ENCODE peak calls at places on chromosome 15, in four cellular contexts. V is AG10803, T is fibroblast of lung, Q is GM12865. Z is an unnamed sample.

GRCh38 chr15:95284933-95285401 is 1045.5 kb upstream of the NR2F2 start:
- DNase-seq in Q (peak), V (peak), T (peak), Z (no peak)

GRCh38 chr15:67126551-67127333 is 61.3 kb downstream of the SMAD3 start:
- DNase-seq in Q (no peak), V (no peak), T (peak), Z (no peak)

GRCh38 chr15:81334768-81335447 is 11.0 kb upstream of the STARD5 start:
- DNase-seq in Q (no peak), V (no peak), T (peak), Z (no peak)

GRCh38 chr15:57606048-57606447 is 14.3 kb downstream of the MYZAP start:
- DNase-seq in Q (no peak), V (no peak), T (no peak), Z (no peak)

GRCh38 chr15:91692596-91692995 is 160.9 kb upstream of the SLCO3A1 start:
- DNase-seq in V (no peak), Q (no peak), T (no peak), Z (no peak)

GRCh38 chr15:69014454-69014853 is at the start of gene NOX5:
- DNase-seq in T (no peak), Q (no peak), V (peak), Z (no peak)

GRCh38 chr15:39942101-39942752 is 8.3 kb downstream of the EIF2AK4 start:
- DNase-seq in T (peak), Q (no peak), V (peak), Z (no peak)

GRCh38 chr15:61309236-61310016 is 80.3 kb upstream of the RORA start:
- DNase-seq in V (no peak), Q (no peak), T (no peak), Z (no peak)

GRCh38 chr15:56608140-56608778 is 125.0 kb downstream of the ZNF280D start:
- DNase-seq in T (peak), V (peak), Q (peak), Z (no peak)

GRCh38 chr15:31457631-31458526 is 131.2 kb downstream of the KLF13 start:
- DNase-seq in T (peak), Q (no peak), V (peak), Z (no peak)

GRCh38 chr15:37014137-37014536 is 86.2 kb downstream of the MEIS2 start:
- DNase-seq in V (peak), Q (no peak), T (peak), Z (no peak)

GRCh38 chr15:90067953-90068613 is 34.2 kb downstream of the IDH2 start:
- DNase-seq in Q (no peak), T (no peak), V (no peak), Z (no peak)

GRCh38 chr15:72856549-72857040 is 73.0 kb upstream of the ADPGK start:
- DNase-seq in V (no peak), Q (no peak), T (no peak), Z (no peak)

GRCh38 chr15:66720206-66721010 is 18.4 kb downstream of the SMAD6 start:
- DNase-seq in Q (no peak), V (peak), T (peak), Z (no peak)

GRCh38 chr15:49301562-49301961 is 121.5 kb upstream of the FGF7 start:
- DNase-seq in T (peak), V (peak), Q (no peak), Z (no peak)

GRCh38 chr15:85543741-85544155 is 163.3 kb downstream of the AKAP13 start:
- DNase-seq in Q (no peak), T (no peak), V (no peak), Z (peak)

GRCh38 chr15:70083423-70083822 is 14.3 kb downstream of the TLE3 start:
- DNase-seq in V (no peak), T (no peak), Q (no peak), Z (no peak)

GRCh38 chr15:86653344-86654192 is 573.9 kb downstream of the AGBL1 start:
- DNase-seq in Q (no peak), T (no peak), V (no peak), Z (no peak)

GRCh38 chr15:50044904-50045303 is 74.1 kb downstream of the ATP8B4 start:
- DNase-seq in Q (no peak), V (no peak), T (no peak), Z (no peak)

GRCh38 chr15:32030795-32031194 is 480 bp downstream of the CHRNA7 start:
- DNase-seq in T (no peak), Q (no peak), V (no peak), Z (no peak)

GRCh38 chr15:25787381-25787780 is 75.7 kb downstream of the ATP10A start:
- DNase-seq in V (peak), T (no peak), Q (no peak), Z (no peak)

GRCh38 chr15:88571153-88572029 is 24.9 kb upstream of the DET1 start:
- DNase-seq in T (no peak), Q (no peak), V (no peak), Z (no peak)

GRCh38 chr15:63420333-63420741 is 38.7 kb upstream of the CA12 start:
- DNase-seq in V (no peak), Q (peak), T (no peak), Z (no peak)
- TF ChIP-seq CTCF in V (no peak), Q (peak), T (no peak), Z (no peak)

GRCh38 chr15:38130739-38131498 is 121.7 kb upstream of the SPRED1 start:
- DNase-seq in Q (peak), V (peak), T (peak), Z (no peak)
- H3K4me3 ChIP-seq in Q (no peak), V (peak), T (peak), Z (no peak)

GRCh38 chr15:78618490-78618934 is 2.3 kb downstream of the CHRNA3 start:
- DNase-seq in T (peak), V (peak), Q (peak), Z (peak)

GRCh38 chr15:78621810-78622402 is 1.1 kb upstream of the CHRNA3 start:
- DNase-seq in Q (no peak), T (no peak), V (no peak), Z (no peak)

GRCh38 chr15:78620839-78621421 is at the start of gene CHRNA3:
- DNase-seq in T (no peak), V (no peak), Q (no peak), Z (no peak)

GRCh38 chr15:78619022-78619950 is 1.5 kb downstream of the CHRNA3 start:
- DNase-seq in Q (no peak), V (no peak), T (no peak), Z (no peak)

GRCh38 chr15:78620021-78620838 is 566 bp downstream of the CHRNA3 start:
- DNase-seq in V (no peak), Q (no peak), T (peak), Z (no peak)
- TF ChIP-seq CTCF in V (peak), Q (no peak), T (no peak), Z (peak)

DNA sequence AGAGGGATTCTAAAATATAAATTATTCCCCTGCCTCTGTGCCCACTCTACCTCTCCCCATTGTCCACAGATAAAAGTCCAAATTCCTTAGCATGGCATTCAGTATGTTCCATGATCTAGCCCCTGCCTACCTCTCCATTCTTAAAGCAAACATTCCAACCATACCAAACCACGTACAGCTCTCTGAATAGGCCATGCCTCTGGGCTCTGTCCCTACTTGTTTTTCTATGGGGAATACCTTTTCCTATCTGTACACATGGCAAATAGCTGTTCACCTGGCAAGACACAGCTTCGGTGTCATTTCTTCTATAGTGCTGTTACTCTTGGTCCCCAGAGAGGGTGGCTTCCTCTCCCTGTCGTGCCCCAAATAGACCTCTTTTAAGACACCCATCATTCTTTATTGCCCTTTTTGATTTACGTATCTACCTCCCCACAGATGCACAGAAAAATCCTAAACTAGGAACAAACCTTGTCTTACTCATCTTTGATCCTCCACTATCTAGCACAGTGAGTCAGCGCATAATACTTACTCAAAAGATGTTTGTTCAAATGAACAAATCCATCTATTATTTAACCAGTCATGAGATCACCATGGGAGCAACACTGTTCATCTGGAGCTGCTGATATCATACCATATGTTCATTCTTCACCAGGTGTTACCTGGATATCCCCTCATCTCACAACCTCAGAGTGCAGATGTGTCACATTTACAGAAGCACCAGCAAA is 329.8 kb downstream of the THSD4 start:
- DNase-seq in T (peak), Q (no peak), V (no peak), Z (no peak)
- H3K4me3 ChIP-seq in T (no peak), Q (no peak), V (no peak), Z (no peak)

GRCh38 chr15:23857028-23857641 is 170.0 kb upstream of the NDN start:
- DNase-seq in V (peak), T (peak), Q (no peak), Z (peak)
- TF ChIP-seq CTCF in V (peak), T (peak), Q (no peak), Z (peak)

GRCh38 chr15:35305906-35306305 is 220.8 kb upstream of the NANOGP8 start:
- DNase-seq in V (peak), Q (peak), T (peak), Z (no peak)

GRCh38 chr15:35306361-35306981 is 221.4 kb upstream of the NANOGP8 start:
- DNase-seq in V (peak), Q (peak), T (peak), Z (no peak)

GRCh38 chr15:35307026-35307425 is 221.9 kb upstream of the NANOGP8 start:
- DNase-seq in T (no peak), Q (no peak), V (no peak), Z (no peak)

GRCh38 chr15:35304389-35304788 is 219.3 kb upstream of the NANOGP8 start:
- DNase-seq in V (no peak), T (no peak), Q (no peak), Z (no peak)

GRCh38 chr15:35305031-35305555 is 220.0 kb upstream of the NANOGP8 start:
- DNase-seq in T (peak), V (peak), Q (no peak), Z (no peak)
- H3K4me3 ChIP-seq in T (no peak), V (no peak), Q (no peak), Z (no peak)

Z was measured in LNCaP clone FGC.